ENCODE peak calls at places on chromosomes 5 and 9, in six cellular contexts. X is AG04450; U is NCI-H1092 treated with DMSO at 0.1 percent for 48 hours; N is neuronal stem cell; K is stimulated activated CD8-positive, alpha-beta memory T cell treated with anti-CD3 and anti-CD28 coated beads, Interleukin-15, amount 100 ng/mL, for 24 hours; A is heart left ventricle. V is an unnamed sample.

GRCh38 chr5:94017579-94017978 is 276.2 kb upstream of the POU5F2 start:
- DNase-seq in X (no peak), U (no peak), N (no peak), K (no peak), A (no peak), V (no peak)

GRCh38 chr5:172688735-172689572 is 47.9 kb downstream of the NEURL1B start:
- DNase-seq in X (no peak), U (no peak), N (no peak), K (no peak), A (no peak), V (peak; percentile 53)

GRCh38 chr5:113172231-113172826 is 195.7 kb downstream of the DCP2 start:
- DNase-seq in X (no peak), U (no peak), N (no peak), K (no peak), A (no peak), V (no peak)

GRCh38 chr5:158050401-158050800 is 191.5 kb upstream of the CLINT1 start:
- DNase-seq in X (no peak), U (no peak), N (no peak), K (no peak), A (no peak), V (no peak)

GRCh38 chr9:74777136-74777879 is 110.4 kb downstream of the TRPM6 start:
- DNase-seq in X (no peak), U (peak; percentile 16), N (peak; percentile 47), K (peak; percentile 16), A (peak; percentile 53), V (peak; percentile 48)

GRCh38 chr5:67303356-67303755 is 106.8 kb upstream of the CD180 start:
- DNase-seq in X (no peak), U (no peak), N (no peak), K (no peak), A (no peak), V (no peak)

GRCh38 chr5:110625376-110625999 is 101.0 kb downstream of the TMEM232 start:
- DNase-seq in X (no peak), U (peak; percentile 33), N (no peak), K (no peak), A (no peak), V (no peak)

GRCh38 chr5:163595851-163596399 is 90.5 kb downstream of the MAT2B start:
- DNase-seq in X (no peak), U (no peak), N (no peak), K (no peak), A (no peak), V (no peak)

GRCh38 chr9:97990259-97990658 is 7.1 kb downstream of the ANP32B start:
- DNase-seq in X (peak; percentile 42), U (no peak), N (no peak), K (no peak), A (no peak), V (no peak)

GRCh38 chr5:78771260-78772240 is 123.0 kb upstream of the LHFPL2 start:
- DNase-seq in X (no peak), U (no peak), N (no peak), K (no peak), A (no peak), V (no peak)

GRCh38 chr5:53019320-53019719 is 30.2 kb downstream of the ITGA2 start:
- DNase-seq in X (no peak), U (no peak), N (no peak), K (no peak), A (no peak), V (no peak)

GRCh38 chr5:33313150-33313549 is 127.6 kb upstream of the TARS1 start:
- DNase-seq in X (peak; percentile 47), U (no peak), N (no peak), K (no peak), A (no peak), V (no peak)

GRCh38 chr5:69285448-69286116 is 47.0 kb downstream of the CCDC125 start:
- DNase-seq in X (no peak), U (no peak), N (no peak), K (no peak), A (no peak), V (no peak)

GRCh38 chr5:147037517-147038205 is 159.1 kb upstream of the PPP2R2B start:
- DNase-seq in X (no peak), U (no peak), N (no peak), K (no peak), A (no peak), V (no peak)

V was measured in heart right ventricle.